ENCODE peak calls at places on chromosomes 12 and 14, in seven cellular contexts. One of them, this sample, is unnamed.

GRCh38 chr14:99514552-99515300 is 33.5 kb downstream of the CCNK start:
- DNase-seq in T-cell: no peak
- DNase-seq in ELF-1: no peak
- DNase-seq in stimulated activated CD4-positive, alpha-beta T cell treated with anti-CD3 and anti-CD28 coated beads, Interleukin-12 subunit alpha, Interleukin-12 subunit beta, amount 100 ng/mL, for 48 hours: no peak
- DNase-seq in MG63: no peak
- DNase-seq in GDM1: no peak
- DNase-seq in neuronal stem cell: no peak
- DNase-seq in this sample: no peak

GRCh38 chr12:66903782-66904396 is 225.0 kb upstream of the GRIP1 start:
- DNase-seq in GDM1: no peak
- DNase-seq in T-cell: no peak
- DNase-seq in ELF-1: no peak
- DNase-seq in stimulated activated CD4-positive, alpha-beta T cell treated with anti-CD3 and anti-CD28 coated beads, Interleukin-12 subunit alpha, Interleukin-12 subunit beta, amount 100 ng/mL, for 48 hours: no peak
- DNase-seq in neuronal stem cell: no peak
- DNase-seq in MG63: no peak
- DNase-seq in this sample: no peak

GRCh38 chr14:51548187-51548586 is 103.5 kb upstream of the FRMD6 start:
- DNase-seq in stimulated activated CD4-positive, alpha-beta T cell treated with anti-CD3 and anti-CD28 coated beads, Interleukin-12 subunit alpha, Interleukin-12 subunit beta, amount 100 ng/mL, for 48 hours: no peak
- DNase-seq in neuronal stem cell: no peak
- DNase-seq in T-cell: no peak
- DNase-seq in ELF-1: no peak
- DNase-seq in GDM1: no peak
- DNase-seq in MG63: no peak
- DNase-seq in this sample: no peak

GRCh38 chr12:88577537-88577936 is 2.7 kb downstream of the KITLG start:
- DNase-seq in T-cell: no peak
- DNase-seq in ELF-1: no peak
- DNase-seq in stimulated activated CD4-positive, alpha-beta T cell treated with anti-CD3 and anti-CD28 coated beads, Interleukin-12 subunit alpha, Interleukin-12 subunit beta, amount 100 ng/mL, for 48 hours: no peak
- DNase-seq in neuronal stem cell: no peak
- DNase-seq in MG63: no peak
- DNase-seq in GDM1: no peak
- DNase-seq in this sample: no peak

GRCh38 chr12:28506271-28506670 is 316.0 kb downstream of the CCDC91 start:
- DNase-seq in ELF-1: no peak
- DNase-seq in MG63: no peak
- DNase-seq in stimulated activated CD4-positive, alpha-beta T cell treated with anti-CD3 and anti-CD28 coated beads, Interleukin-12 subunit alpha, Interleukin-12 subunit beta, amount 100 ng/mL, for 48 hours: no peak
- DNase-seq in neuronal stem cell: no peak
- DNase-seq in T-cell: no peak
- DNase-seq in GDM1: no peak
- DNase-seq in this sample: no peak

GRCh38 chr12:124921200-124922008 is 7.0 kb upstream of the UBC start:
- DNase-seq in neuronal stem cell: no peak
- DNase-seq in T-cell: peak; percentile 51
- DNase-seq in MG63: peak; percentile 57
- DNase-seq in stimulated activated CD4-positive, alpha-beta T cell treated with anti-CD3 and anti-CD28 coated beads, Interleukin-12 subunit alpha, Interleukin-12 subunit beta, amount 100 ng/mL, for 48 hours: peak; percentile 81
- DNase-seq in GDM1: no peak
- DNase-seq in ELF-1: peak; percentile 79
- DNase-seq in this sample: peak; percentile 85

GRCh38 chr12:124655317-124656213 is 88.2 kb upstream of the NCOR2 start:
- DNase-seq in GDM1: peak; percentile 61
- DNase-seq in stimulated activated CD4-positive, alpha-beta T cell treated with anti-CD3 and anti-CD28 coated beads, Interleukin-12 subunit alpha, Interleukin-12 subunit beta, amount 100 ng/mL, for 48 hours: no peak
- DNase-seq in ELF-1: peak; percentile 73
- DNase-seq in neuronal stem cell: peak; percentile 35
- DNase-seq in MG63: peak; percentile 70
- DNase-seq in T-cell: no peak
- DNase-seq in this sample: no peak

GRCh38 chr12:19588944-19589343 is 149.7 kb downstream of the AEBP2 start:
- DNase-seq in MG63: no peak
- DNase-seq in ELF-1: no peak
- DNase-seq in neuronal stem cell: no peak
- DNase-seq in stimulated activated CD4-positive, alpha-beta T cell treated with anti-CD3 and anti-CD28 coated beads, Interleukin-12 subunit alpha, Interleukin-12 subunit beta, amount 100 ng/mL, for 48 hours: no peak
- DNase-seq in GDM1: no peak
- DNase-seq in T-cell: no peak
- DNase-seq in this sample: no peak

GRCh38 chr14:56422703-56423213 is 156.8 kb upstream of the TMEM260 start:
- DNase-seq in neuronal stem cell: peak; percentile 21
- DNase-seq in GDM1: no peak
- DNase-seq in stimulated activated CD4-positive, alpha-beta T cell treated with anti-CD3 and anti-CD28 coated beads, Interleukin-12 subunit alpha, Interleukin-12 subunit beta, amount 100 ng/mL, for 48 hours: no peak
- DNase-seq in T-cell: no peak
- DNase-seq in ELF-1: peak; percentile 13
- DNase-seq in MG63: peak; percentile 38
- DNase-seq in this sample: no peak

GRCh38 chr14:74500417-74501134 is 7.0 kb downstream of the ISCA2 start:
- DNase-seq in MG63: no peak
- DNase-seq in neuronal stem cell: peak; percentile 54
- DNase-seq in GDM1: no peak
- DNase-seq in T-cell: no peak
- DNase-seq in ELF-1: no peak
- DNase-seq in stimulated activated CD4-positive, alpha-beta T cell treated with anti-CD3 and anti-CD28 coated beads, Interleukin-12 subunit alpha, Interleukin-12 subunit beta, amount 100 ng/mL, for 48 hours: no peak
- DNase-seq in this sample: no peak

GRCh38 chr12:69779928-69780327 is 41.3 kb downstream of the RAB3IP start:
- DNase-seq in ELF-1: peak; percentile 71
- DNase-seq in stimulated activated CD4-positive, alpha-beta T cell treated with anti-CD3 and anti-CD28 coated beads, Interleukin-12 subunit alpha, Interleukin-12 subunit beta, amount 100 ng/mL, for 48 hours: no peak
- DNase-seq in neuronal stem cell: peak; percentile 12
- DNase-seq in MG63: peak; percentile 20
- DNase-seq in GDM1: no peak
- DNase-seq in T-cell: no peak
- DNase-seq in this sample: no peak

GRCh38 chr12:126385785-126386184 is 1320.5 kb downstream of the AACS start:
- DNase-seq in neuronal stem cell: no peak
- DNase-seq in ELF-1: no peak
- DNase-seq in MG63: peak; percentile 45
- DNase-seq in stimulated activated CD4-positive, alpha-beta T cell treated with anti-CD3 and anti-CD28 coated beads, Interleukin-12 subunit alpha, Interleukin-12 subunit beta, amount 100 ng/mL, for 48 hours: no peak
- DNase-seq in GDM1: no peak
- DNase-seq in T-cell: no peak
- DNase-seq in this sample: no peak

GRCh38 chr14:54172562-54172961 is 215.9 kb upstream of the BMP4 start:
- DNase-seq in MG63: no peak
- DNase-seq in ELF-1: no peak
- DNase-seq in GDM1: no peak
- DNase-seq in neuronal stem cell: no peak
- DNase-seq in T-cell: no peak
- DNase-seq in stimulated activated CD4-positive, alpha-beta T cell treated with anti-CD3 and anti-CD28 coated beads, Interleukin-12 subunit alpha, Interleukin-12 subunit beta, amount 100 ng/mL, for 48 hours: no peak
- DNase-seq in this sample: no peak

GRCh38 chr14:68361231-68361630 is 431.6 kb downstream of the ZFP36L1 start:
- DNase-seq in GDM1: no peak
- DNase-seq in ELF-1: no peak
- DNase-seq in stimulated activated CD4-positive, alpha-beta T cell treated with anti-CD3 and anti-CD28 coated beads, Interleukin-12 subunit alpha, Interleukin-12 subunit beta, amount 100 ng/mL, for 48 hours: no peak
- DNase-seq in T-cell: no peak
- DNase-seq in neuronal stem cell: no peak
- DNase-seq in MG63: peak; percentile 54
- DNase-seq in this sample: no peak

GRCh38 chr12:128844031-128844635 is 9.1 kb upstream of the GLT1D1 start:
- DNase-seq in GDM1: peak; percentile 33
- DNase-seq in neuronal stem cell: no peak
- DNase-seq in ELF-1: peak; percentile 63
- DNase-seq in MG63: no peak
- DNase-seq in T-cell: no peak
- DNase-seq in stimulated activated CD4-positive, alpha-beta T cell treated with anti-CD3 and anti-CD28 coated beads, Interleukin-12 subunit alpha, Interleukin-12 subunit beta, amount 100 ng/mL, for 48 hours: no peak
- DNase-seq in this sample: peak; percentile 86

GRCh38 chr12:3076730-3077571 is at the start of gene TSPAN9:
- DNase-seq in ELF-1: peak; percentile 73
- DNase-seq in T-cell: peak; percentile 15
- DNase-seq in GDM1: no peak
- DNase-seq in MG63: peak; percentile 85
- DNase-seq in stimulated activated CD4-positive, alpha-beta T cell treated with anti-CD3 and anti-CD28 coated beads, Interleukin-12 subunit alpha, Interleukin-12 subunit beta, amount 100 ng/mL, for 48 hours: peak; percentile 16
- DNase-seq in neuronal stem cell: peak; percentile 71
- DNase-seq in this sample: peak; percentile 15

GRCh38 chr12:66321433-66321832 is 19.1 kb downstream of the HELB start:
- DNase-seq in ELF-1: no peak
- DNase-seq in stimulated activated CD4-positive, alpha-beta T cell treated with anti-CD3 and anti-CD28 coated beads, Interleukin-12 subunit alpha, Interleukin-12 subunit beta, amount 100 ng/mL, for 48 hours: no peak
- DNase-seq in T-cell: no peak
- DNase-seq in MG63: no peak
- DNase-seq in GDM1: no peak
- DNase-seq in neuronal stem cell: no peak
- DNase-seq in this sample: no peak

This sample was measured in HL-60.